ENCODE peak calls at places on chromosomes 3 and 15, in eight cellular contexts. One of them, this sample, is unnamed.

GRCh38 chr15:96322401-96323249 is 7.9 kb upstream of the NR2F2 start:
- DNase-seq in activated B cell treated with CpG ODN at 0.5 μM for 24 hours: no peak
- DNase-seq in OCI-LY7: no peak
- DNase-seq in AG08395: no peak
- DNase-seq in progenitor cell of endocrine pancreas: peak
- DNase-seq in activated CD8-positive, alpha-beta memory T cell treated with anti-CD3 and anti-CD28 coated beads for 48 hours: no peak
- DNase-seq in H9: peak
- DNase-seq in nephron progenitor cell: peak
- DNase-seq in this sample: no peak

GRCh38 chr3:3209057-3209456 is 29.6 kb upstream of the CRBN start:
- DNase-seq in activated B cell treated with CpG ODN at 0.5 μM for 24 hours: no peak
- DNase-seq in OCI-LY7: no peak
- DNase-seq in nephron progenitor cell: no peak
- DNase-seq in activated CD8-positive, alpha-beta memory T cell treated with anti-CD3 and anti-CD28 coated beads for 48 hours: no peak
- DNase-seq in H9: no peak
- DNase-seq in AG08395: no peak
- DNase-seq in progenitor cell of endocrine pancreas: no peak
- DNase-seq in this sample: no peak

GRCh38 chr3:50995085-50995824 is 320.5 kb downstream of the DOCK3 start:
- DNase-seq in progenitor cell of endocrine pancreas: no peak
- DNase-seq in nephron progenitor cell: no peak
- DNase-seq in activated CD8-positive, alpha-beta memory T cell treated with anti-CD3 and anti-CD28 coated beads for 48 hours: no peak
- DNase-seq in activated B cell treated with CpG ODN at 0.5 μM for 24 hours: no peak
- DNase-seq in AG08395: no peak
- DNase-seq in H9: no peak
- DNase-seq in OCI-LY7: no peak
- DNase-seq in this sample: no peak

GRCh38 chr15:74873756-74874424 is 725 bp upstream of the SCAMP2 start:
- DNase-seq in H9: no peak
- DNase-seq in nephron progenitor cell: peak
- DNase-seq in activated CD8-positive, alpha-beta memory T cell treated with anti-CD3 and anti-CD28 coated beads for 48 hours: no peak
- DNase-seq in AG08395: peak
- DNase-seq in activated B cell treated with CpG ODN at 0.5 μM for 24 hours: no peak
- DNase-seq in progenitor cell of endocrine pancreas: no peak
- DNase-seq in OCI-LY7: peak
- DNase-seq in this sample: peak

GRCh38 chr3:40939113-40940070 is 259.9 kb upstream of the CTNNB1 start:
- DNase-seq in OCI-LY7: no peak
- DNase-seq in AG08395: no peak
- DNase-seq in nephron progenitor cell: no peak
- DNase-seq in progenitor cell of endocrine pancreas: peak
- DNase-seq in activated CD8-positive, alpha-beta memory T cell treated with anti-CD3 and anti-CD28 coated beads for 48 hours: no peak
- DNase-seq in H9: no peak
- DNase-seq in activated B cell treated with CpG ODN at 0.5 μM for 24 hours: no peak
- DNase-seq in this sample: no peak

GRCh38 chr3:160616721-160617120 is 51.4 kb upstream of the KPNA4 start:
- DNase-seq in OCI-LY7: no peak
- DNase-seq in progenitor cell of endocrine pancreas: no peak
- DNase-seq in AG08395: peak
- DNase-seq in activated B cell treated with CpG ODN at 0.5 μM for 24 hours: no peak
- DNase-seq in activated CD8-positive, alpha-beta memory T cell treated with anti-CD3 and anti-CD28 coated beads for 48 hours: no peak
- DNase-seq in nephron progenitor cell: no peak
- DNase-seq in H9: no peak
- DNase-seq in this sample: no peak

GRCh38 chr15:78325092-78325843 is 14.9 kb upstream of the CRABP1 start:
- DNase-seq in AG08395: peak
- DNase-seq in nephron progenitor cell: no peak
- DNase-seq in OCI-LY7: no peak
- DNase-seq in activated B cell treated with CpG ODN at 0.5 μM for 24 hours: no peak
- DNase-seq in activated CD8-positive, alpha-beta memory T cell treated with anti-CD3 and anti-CD28 coated beads for 48 hours: no peak
- DNase-seq in progenitor cell of endocrine pancreas: no peak
- DNase-seq in H9: no peak
- DNase-seq in this sample: peak

GRCh38 chr15:74788716-74789151 is 6.9 kb downstream of the CSK start:
- DNase-seq in activated CD8-positive, alpha-beta memory T cell treated with anti-CD3 and anti-CD28 coated beads for 48 hours: no peak
- DNase-seq in OCI-LY7: peak
- DNase-seq in activated B cell treated with CpG ODN at 0.5 μM for 24 hours: peak
- DNase-seq in progenitor cell of endocrine pancreas: no peak
- DNase-seq in nephron progenitor cell: no peak
- DNase-seq in H9: no peak
- DNase-seq in AG08395: no peak
- DNase-seq in this sample: no peak

GRCh38 chr15:63363292-63363691 is 18.4 kb downstream of the CA12 start:
- DNase-seq in H9: no peak
- DNase-seq in nephron progenitor cell: no peak
- DNase-seq in activated B cell treated with CpG ODN at 0.5 μM for 24 hours: no peak
- DNase-seq in AG08395: no peak
- DNase-seq in activated CD8-positive, alpha-beta memory T cell treated with anti-CD3 and anti-CD28 coated beads for 48 hours: no peak
- DNase-seq in progenitor cell of endocrine pancreas: no peak
- DNase-seq in OCI-LY7: no peak
- DNase-seq in this sample: no peak

GRCh38 chr3:127443581-127444375 is 146.8 kb downstream of the TPRA1 start:
- DNase-seq in progenitor cell of endocrine pancreas: no peak
- DNase-seq in nephron progenitor cell: no peak
- DNase-seq in activated CD8-positive, alpha-beta memory T cell treated with anti-CD3 and anti-CD28 coated beads for 48 hours: no peak
- DNase-seq in activated B cell treated with CpG ODN at 0.5 μM for 24 hours: no peak
- DNase-seq in H9: peak
- DNase-seq in AG08395: no peak
- DNase-seq in OCI-LY7: no peak
- DNase-seq in this sample: no peak

GRCh38 chr15:90201150-90201943 is at the start of gene SEMA4B:
- DNase-seq in activated B cell treated with CpG ODN at 0.5 μM for 24 hours: peak
- DNase-seq in AG08395: peak
- DNase-seq in H9: peak
- DNase-seq in progenitor cell of endocrine pancreas: peak
- DNase-seq in OCI-LY7: peak
- DNase-seq in nephron progenitor cell: peak
- DNase-seq in activated CD8-positive, alpha-beta memory T cell treated with anti-CD3 and anti-CD28 coated beads for 48 hours: peak
- DNase-seq in this sample: peak

GRCh38 chr15:90665288-90666134 is 51.6 kb upstream of the BLM start:
- DNase-seq in AG08395: peak
- DNase-seq in progenitor cell of endocrine pancreas: no peak
- DNase-seq in H9: no peak
- DNase-seq in activated CD8-positive, alpha-beta memory T cell treated with anti-CD3 and anti-CD28 coated beads for 48 hours: peak
- DNase-seq in nephron progenitor cell: no peak
- DNase-seq in OCI-LY7: peak
- DNase-seq in activated B cell treated with CpG ODN at 0.5 μM for 24 hours: peak
- DNase-seq in this sample: peak

GRCh38 chr15:32718822-32719716 is 1.3 kb downstream of the GREM1 start:
- DNase-seq in nephron progenitor cell: peak
- DNase-seq in activated CD8-positive, alpha-beta memory T cell treated with anti-CD3 and anti-CD28 coated beads for 48 hours: no peak
- DNase-seq in OCI-LY7: no peak
- DNase-seq in H9: peak
- DNase-seq in progenitor cell of endocrine pancreas: peak
- DNase-seq in AG08395: no peak
- DNase-seq in activated B cell treated with CpG ODN at 0.5 μM for 24 hours: no peak
- DNase-seq in this sample: no peak

GRCh38 chr3:194930439-194931204 is 244.9 kb downstream of the FAM43A start:
- DNase-seq in OCI-LY7: peak
- DNase-seq in AG08395: peak
- DNase-seq in activated CD8-positive, alpha-beta memory T cell treated with anti-CD3 and anti-CD28 coated beads for 48 hours: no peak
- DNase-seq in nephron progenitor cell: no peak
- DNase-seq in activated B cell treated with CpG ODN at 0.5 μM for 24 hours: no peak
- DNase-seq in H9: no peak
- DNase-seq in progenitor cell of endocrine pancreas: no peak
- DNase-seq in this sample: no peak

This sample was measured in HuH-7.5.